ENCODE peak calls at places on chromosomes 13 and 19, in seven cellular contexts. A is GM12878, Z is spleen, W is suprapubic skin, X is stomach, F is endothelial cell of umbilical vein, J is sigmoid colon. B is an unnamed sample.

GRCh38 chr13:114235697-114236096 is 1.0 kb downstream of the CDC16 start:
- DNase-seq in X (no peak), Z (no peak), F (peak), J (no peak), W (no peak), A (no peak), B (no peak)

GRCh38 chr13:41694902-41695301 is 237.6 kb downstream of the RGCC start:
- DNase-seq in F (peak), A (peak), J (peak), X (no peak), Z (no peak), W (no peak), B (no peak)

GRCh38 chr13:109704771-109705628 is 81.4 kb downstream of the IRS2 start:
- DNase-seq in W (no peak), X (peak), J (peak), Z (peak), A (no peak), F (no peak), B (no peak)

GRCh38 chr13:75042809-75043208 is 439.2 kb downstream of the TBC1D4 start:
- DNase-seq in J (no peak), A (no peak), F (no peak), Z (no peak), W (no peak), X (no peak), B (no peak)

GRCh38 chr19:29326849-29327840 is 114.2 kb upstream of the UQCRFS1 start:
- DNase-seq in X (no peak), A (no peak), J (no peak), F (no peak), Z (no peak), W (peak), B (peak)

GRCh38 chr19:10105241-10106099 is 692 bp upstream of the PPAN start:
- DNase-seq in J (no peak), F (no peak), X (no peak), Z (no peak), W (no peak), A (peak), B (peak)

GRCh38 chr19:46976845-46977320 is 42.8 kb upstream of the NPAS1 start:
- DNase-seq in X (peak), F (peak), J (peak), A (no peak), W (no peak), Z (peak), B (no peak)

GRCh38 chr13:80502359-80502758 is 161.4 kb upstream of the SPRY2 start:
- DNase-seq in X (no peak), F (no peak), A (no peak), J (no peak), W (no peak), Z (no peak), B (no peak)

GRCh38 chr19:45156751-45157150 is 4.0 kb downstream of the NKPD1 start:
- DNase-seq in F (no peak), W (no peak), A (no peak), X (peak), J (no peak), Z (no peak), B (no peak)

GRCh38 chr13:77898097-77898496 is 20.5 kb downstream of the EDNRB start:
- DNase-seq in Z (no peak), W (no peak), J (no peak), F (peak), A (peak), X (no peak), B (no peak)

GRCh38 chr13:62119739-62120700 is 704.4 kb upstream of the PCDH20 start:
- DNase-seq in Z (no peak), X (no peak), F (peak), A (no peak), W (no peak), J (no peak), B (no peak)

GRCh38 chr19:55493052-55493649 is 4.9 kb downstream of the SSC5D start:
- DNase-seq in Z (no peak), X (no peak), A (no peak), W (no peak), J (peak), F (no peak), B (no peak)

GRCh38 chr19:10365518-10365917 is 14.9 kb downstream of the TYK2 start:
- DNase-seq in J (no peak), Z (no peak), X (no peak), F (no peak), W (no peak), A (no peak), B (no peak)

GRCh38 chr13:30851697-30852096 is 54.4 kb upstream of the MEDAG start:
- DNase-seq in J (no peak), W (no peak), X (no peak), F (no peak), A (peak), Z (no peak), B (no peak)

GRCh38 chr13:75195479-75196111 is 286.4 kb downstream of the TBC1D4 start:
- DNase-seq in F (no peak), X (no peak), W (no peak), J (no peak), A (no peak), Z (no peak), B (no peak)

GRCh38 chr13:100203696-100204367 is 114.9 kb downstream of the PCCA start:
- DNase-seq in W (no peak), A (no peak), J (no peak), F (no peak), Z (no peak), X (no peak), B (no peak)

GRCh38 chr13:49622174-49622946 is 5.9 kb upstream of the ARL11 start:
- DNase-seq in W (no peak), X (no peak), J (no peak), F (peak), Z (no peak), A (no peak), B (no peak)

GRCh38 chr13:30735025-30735967 is at the start of gene ALOX5AP:
- DNase-seq in J (no peak), Z (peak), X (peak), W (peak), F (no peak), A (peak), B (no peak)

GRCh38 chr19:15010497-15011255 is 31.0 kb upstream of the SLC1A6 start:
- DNase-seq in X (no peak), F (no peak), Z (no peak), J (no peak), W (no peak), A (no peak), B (no peak)

GRCh38 chr19:33686246-33686645 is 64.5 kb downstream of the CHST8 start:
- DNase-seq in X (no peak), W (peak), Z (peak), A (no peak), J (no peak), F (no peak), B (no peak)

GRCh38 chr19:48970923-48971395 is 5.8 kb downstream of the FTL start:
- DNase-seq in J (peak), A (no peak), W (no peak), F (peak), X (peak), Z (peak), B (no peak)

GRCh38 chr19:3007975-3008374 is 21.1 kb downstream of the TLE2 start:
- DNase-seq in A (no peak), Z (no peak), J (no peak), F (no peak), W (no peak), X (no peak), B (no peak)

GRCh38 chr13:40087021-40088002 is 431.9 kb downstream of the COG6 start:
- DNase-seq in Z (no peak), J (no peak), A (no peak), W (no peak), F (no peak), X (no peak), B (no peak)

GRCh38 chr19:45075215-45076028 is 856 bp downstream of the ZNF296 start:
- DNase-seq in F (peak), A (peak), J (peak), Z (peak), X (peak), W (peak), B (no peak)

GRCh38 chr19:1377965-1378785 is 5.5 kb upstream of the NDUFS7 start:
- DNase-seq in J (no peak), Z (peak), X (no peak), A (no peak), W (no peak), F (no peak), B (no peak)

GRCh38 chr13:97005631-97006262 is 11.5 kb upstream of the OXGR1 start:
- DNase-seq in F (no peak), Z (no peak), J (no peak), A (no peak), W (no peak), X (no peak), B (no peak)

GRCh38 chr13:51981355-51981754 is 29.9 kb downstream of the ATP7B start:
- DNase-seq in F (no peak), W (no peak), Z (no peak), J (no peak), A (no peak), X (no peak), B (no peak)

GRCh38 chr13:38566526-38566925 is 120.4 kb upstream of the FREM2 start:
- DNase-seq in F (no peak), A (no peak), W (no peak), Z (no peak), X (no peak), J (no peak), B (no peak)

GRCh38 chr13:34044041-34044440 is 226.1 kb downstream of the RFC3 start:
- DNase-seq in W (no peak), A (no peak), F (no peak), X (no peak), Z (no peak), J (no peak), B (no peak)

GRCh38 chr19:44111910-44112463 is 1.2 kb upstream of the ZNF225 start:
- DNase-seq in A (no peak), F (peak), W (no peak), X (no peak), J (no peak), Z (no peak), B (no peak)

GRCh38 chr13:31909889-31910551 is 121.6 kb upstream of the FRY start:
- DNase-seq in W (no peak), A (peak), F (peak), X (peak), J (no peak), Z (no peak), B (no peak)

GRCh38 chr19:49667473-49667872 is 1.7 kb downstream of the BCL2L12 start:
- DNase-seq in W (no peak), Z (no peak), X (no peak), A (no peak), J (no peak), F (no peak), B (no peak)

DNA sequence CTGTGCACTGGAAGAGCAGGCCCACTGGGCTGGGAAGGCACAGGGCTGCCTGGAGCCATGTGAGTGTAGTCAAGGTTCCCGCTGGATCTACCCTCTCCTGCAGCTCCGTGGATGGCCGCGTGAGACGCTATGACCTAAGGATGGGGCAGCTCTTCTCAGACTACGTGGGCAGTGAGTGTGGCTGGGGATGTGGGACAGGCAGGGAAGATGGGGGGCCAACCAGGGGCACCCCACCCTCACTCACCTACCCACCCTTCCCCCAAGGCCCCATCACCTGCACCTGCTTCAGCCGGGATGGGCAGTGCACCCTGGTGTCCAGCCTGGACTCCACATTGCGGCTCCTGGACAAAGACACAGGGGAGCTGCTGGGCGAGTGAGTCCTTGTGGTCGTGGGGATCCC is 6.1 kb downstream of the WDR83 start:
- DNase-seq in W (no peak), X (no peak), Z (no peak), F (no peak), A (no peak), J (no peak), B (no peak)
- TF ChIP-seq POLR2AphosphoS5 in W (no peak), X (no peak), Z (peak), F (no peak), A (peak), J (no peak), B (no peak)

GRCh38 chr19:16074488-16075365 is 1.6 kb upstream of the TPM4 start:
- DNase-seq in J (peak), Z (peak), W (no peak), F (no peak), X (no peak), A (no peak), B (no peak)

GRCh38 chr19:16073988-16074387 is 2.3 kb upstream of the TPM4 start:
- DNase-seq in F (peak), J (peak), A (no peak), Z (no peak), X (no peak), W (no peak), B (no peak)

GRCh38 chr19:16076958-16077611 is 790 bp downstream of the TPM4 start:
- DNase-seq in W (peak), J (peak), Z (peak), A (no peak), X (peak), F (peak), B (no peak)

GRCh38 chr19:16076154-16076957 is at the start of gene TPM4:
- DNase-seq in J (peak), W (peak), X (peak), Z (peak), F (peak), A (peak), B (peak)

DNA sequence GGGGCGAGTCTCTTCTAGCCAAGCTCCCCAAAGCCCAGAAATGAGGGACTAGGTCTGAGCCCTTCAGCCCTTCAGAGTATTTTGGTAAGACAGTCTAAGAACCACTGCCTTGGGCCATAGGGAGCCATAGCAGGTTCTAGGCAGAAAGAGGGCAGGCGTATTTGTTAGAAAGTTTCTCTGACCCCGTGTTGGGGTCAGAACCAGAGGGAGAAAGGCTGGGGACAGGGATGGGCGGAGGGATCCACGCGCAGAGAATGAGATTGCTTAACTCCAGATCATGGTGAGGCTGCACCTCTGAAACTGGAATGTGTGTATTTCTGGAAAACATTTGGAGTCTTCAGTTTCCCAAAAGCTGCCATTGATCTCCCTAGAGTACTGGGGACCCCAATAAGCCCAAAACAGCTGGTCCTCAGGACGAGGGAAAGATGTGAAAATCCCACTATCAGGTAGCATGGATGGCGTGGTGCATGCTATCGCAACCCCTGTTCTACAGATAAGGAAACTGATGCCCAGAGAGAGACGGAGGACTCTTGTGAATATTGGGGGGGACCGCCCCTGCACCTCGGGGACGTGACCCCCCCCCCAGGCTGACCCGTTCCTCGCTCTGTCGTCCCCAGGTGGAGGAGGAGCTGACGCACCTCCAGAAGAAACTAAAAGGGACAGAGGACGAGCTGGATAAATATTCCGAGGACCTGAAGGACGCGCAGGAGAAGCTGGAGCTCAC is 703 bp upstream of the TPM4 start:
- DNase-seq in A (no peak), J (peak), F (no peak), W (no peak), X (no peak), Z (peak), B (no peak)
- TF ChIP-seq POLR2A in A (no peak), J (peak), F (no peak), W (no peak), X (no peak), Z (no peak), B (peak)

GRCh38 chr19:23075031-23075733 is 41.6 kb upstream of the ZNF730 start:
- DNase-seq in Z (peak), W (peak), J (peak), F (peak), A (no peak), X (no peak), B (no peak)
- H3K4me3 ChIP-seq in Z (peak), W (peak), J (peak), F (peak), A (no peak), X (peak), B (peak)

GRCh38 chr19:16978156-16978555 is 48.5 kb downstream of the CPAMD8 start:
- DNase-seq in W (no peak), J (no peak), Z (peak), F (no peak), X (no peak), A (no peak), B (no peak)
- TF ChIP-seq POLR2AphosphoS5 in W (no peak), J (no peak), Z (no peak), F (no peak), X (no peak), A (no peak), B (no peak)

GRCh38 chr13:103983948-103984347 is 917.7 kb upstream of the SLC10A2 start:
- DNase-seq in W (no peak), Z (no peak), J (no peak), A (no peak), X (no peak), F (no peak), B (no peak)
- TF ChIP-seq POLR2A in W (no peak), Z (no peak), J (no peak), A (no peak), X (no peak), F (no peak), B (no peak)

DNA sequence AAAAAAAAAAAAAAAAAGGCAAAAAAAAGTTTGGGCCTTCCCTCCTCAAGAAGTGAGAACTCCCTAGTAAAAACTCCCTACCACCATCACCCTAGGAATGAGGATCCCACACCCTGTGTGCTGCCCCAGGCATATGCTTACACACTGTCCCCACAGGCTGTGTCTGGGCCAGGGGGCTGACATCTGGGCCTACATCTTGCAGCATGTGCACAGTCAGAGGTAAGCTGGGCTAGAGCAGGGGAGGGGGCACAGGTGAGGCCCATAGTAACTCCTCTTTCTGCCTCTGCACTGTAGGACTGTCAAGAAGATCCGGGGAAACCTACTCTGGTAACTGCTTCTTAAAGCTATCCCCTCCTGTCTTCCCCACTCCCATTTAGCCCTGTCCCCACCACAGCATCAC is 1.0 kb downstream of the HAUS5 start:
- DNase-seq in J (no peak), Z (no peak), X (no peak), F (no peak), A (no peak), W (no peak), B (no peak)
- H3K4me3 ChIP-seq in J (no peak), Z (no peak), X (no peak), F (no peak), A (peak), W (no peak), B (no peak)

B was measured in vagina.